ENCODE peak calls at places on chromosomes 16 and 17, in seven cellular contexts. K is PC-9, C is PC-3, O is HCT116, M is GM23338, A is MM.1S, E is hepatocyte. U is an unnamed sample.
A peak's percentile ranks its signal among the peaks of the same experiment; 100 is the strongest.

GRCh38 chr17:50668838-50669581 is 34.3 kb downstream of the ABCC3 start:
- DNase-seq in C (no peak), K (no peak), O (no peak), E (no peak), M (no peak), A (no peak), U (no peak)

GRCh38 chr17:17382901-17383300 is 79.7 kb downstream of the NT5M start:
- DNase-seq in K (no peak), C (no peak), O (no peak), M (no peak), A (no peak), E (no peak), U (no peak)

GRCh38 chr17:75816693-75817092 is 27.5 kb downstream of the UNC13D start:
- DNase-seq in M (no peak), A (no peak), C (no peak), K (no peak), E (no peak), O (no peak), U (no peak)

GRCh38 chr16:76656951-76657498 is 379.8 kb downstream of the CNTNAP4 start:
- DNase-seq in C (no peak), E (no peak), K (no peak), M (no peak), O (no peak), A (no peak), U (no peak)

GRCh38 chr17:48427598-48427997 is 2.4 kb downstream of the SKAP1 start:
- DNase-seq in O (no peak), M (no peak), E (no peak), A (peak; percentile 41), C (peak; percentile 22), K (no peak), U (peak; percentile 4)

GRCh38 chr17:6677158-6677831 is 25.7 kb downstream of the C17orf100 start:
- DNase-seq in O (no peak), C (no peak), A (peak; percentile 43), E (no peak), M (no peak), K (no peak), U (peak; percentile 71)

GRCh38 chr17:80608326-80608725 is 63.7 kb downstream of the RPTOR start:
- DNase-seq in K (no peak), O (no peak), E (no peak), C (no peak), M (no peak), A (no peak), U (no peak)

GRCh38 chr17:42028791-42029127 is 8.9 kb downstream of the NKIRAS2 start:
- DNase-seq in A (no peak), E (no peak), C (no peak), O (no peak), M (no peak), K (no peak), U (no peak)

GRCh38 chr17:56289321-56289720 is 136.0 kb downstream of the ANKFN1 start:
- DNase-seq in E (no peak), K (no peak), A (no peak), M (no peak), C (no peak), O (no peak), U (peak; percentile 22)

GRCh38 chr16:76970745-76971099 is 220.3 kb upstream of the MON1B start:
- DNase-seq in A (no peak), E (no peak), K (no peak), O (no peak), C (no peak), M (no peak), U (no peak)

GRCh38 chr17:65584604-65585521 is 23.4 kb upstream of the AXIN2 start:
- DNase-seq in E (no peak), A (no peak), M (no peak), O (no peak), C (peak; percentile 89), K (no peak), U (peak; percentile 41)

GRCh38 chr17:80758793-80759673 is 214.4 kb downstream of the RPTOR start:
- DNase-seq in E (no peak), C (no peak), A (no peak), O (no peak), M (no peak), K (no peak), U (peak; percentile 42)

DNA sequence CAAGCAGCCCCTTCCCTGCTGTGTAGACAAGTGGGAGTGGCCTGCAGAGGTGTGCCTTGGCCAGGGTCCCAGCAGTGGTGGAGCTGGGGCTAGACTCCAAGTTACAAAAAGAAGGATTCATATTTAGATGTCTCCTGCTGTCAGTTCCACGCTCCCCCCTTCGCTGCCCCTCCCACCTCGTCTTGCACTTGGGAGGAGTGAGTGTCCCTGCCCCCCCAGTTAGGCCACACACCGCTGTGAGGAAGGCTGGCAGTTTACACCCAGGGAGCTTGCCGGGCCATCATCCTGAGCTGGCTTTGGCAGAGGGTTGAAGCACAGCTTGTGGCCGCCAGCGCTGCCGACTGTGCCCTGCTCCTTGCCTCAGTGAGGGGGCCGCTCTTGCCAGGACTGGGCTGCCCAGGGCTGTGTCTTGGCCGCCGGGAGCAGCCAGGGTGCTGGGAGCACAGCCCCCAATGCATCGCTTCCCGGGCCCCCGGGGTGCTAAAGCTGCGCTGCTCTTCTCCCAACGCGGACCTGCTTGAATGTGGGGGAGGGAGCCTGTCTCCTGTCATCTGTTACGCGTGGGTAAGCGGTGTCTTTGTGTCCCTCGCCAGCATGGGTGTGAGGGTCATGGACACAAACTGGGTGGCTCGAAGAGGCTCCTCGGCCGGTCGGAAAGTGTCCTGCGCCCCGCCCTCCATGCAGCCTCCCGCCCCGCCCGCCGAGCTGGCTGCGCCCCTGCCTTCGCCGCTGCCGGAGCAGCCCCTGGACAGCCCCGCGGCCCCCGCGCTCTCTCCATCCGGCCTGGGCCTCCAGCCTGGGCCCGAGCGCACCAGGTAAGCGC is 44.1 kb downstream of the ELAC2 start:
- DNase-seq in K (no peak), O (no peak), A (no peak), M (peak; percentile 69), E (peak; percentile 17), C (no peak), U (peak; percentile 39)
- TF ChIP-seq EZH2 in K (no peak), O (no peak), A (no peak), M (no peak), E (no peak), C (no peak), U (no peak)

GRCh38 chr16:27333104-27333503 is 19.3 kb downstream of the IL4R start:
- DNase-seq in M (no peak), O (no peak), E (no peak), A (no peak), C (no peak), K (no peak), U (no peak)

GRCh38 chr16:27335349-27336052 is 21.7 kb downstream of the IL4R start:
- DNase-seq in C (no peak), E (no peak), K (no peak), O (no peak), M (no peak), A (no peak), U (peak; percentile 83)

GRCh38 chr16:27334874-27335273 is 21.1 kb downstream of the IL4R start:
- DNase-seq in E (no peak), K (peak; percentile 28), O (no peak), A (no peak), C (no peak), M (no peak), U (no peak)

GRCh38 chr16:27333549-27333948 is 19.8 kb downstream of the IL4R start:
- DNase-seq in O (no peak), E (no peak), K (peak; percentile 2), M (no peak), C (no peak), A (no peak), U (no peak)

GRCh38 chr16:27334192-27334764 is 20.5 kb downstream of the IL4R start:
- DNase-seq in K (peak; percentile 30), A (no peak), M (no peak), E (no peak), O (no peak), C (no peak), U (no peak)
- H3K9me2 ChIP-seq in K (no peaks in the 10 kb centered on the region), A (no peaks in the 10 kb centered on the region), M (no peaks in the 10 kb centered on the region), E (no peaks in the 10 kb centered on the region), O (no peaks in the 10 kb centered on the region), C (no peaks in the 10 kb centered on the region), U (no peaks in the 10 kb centered on the region)

DNA sequence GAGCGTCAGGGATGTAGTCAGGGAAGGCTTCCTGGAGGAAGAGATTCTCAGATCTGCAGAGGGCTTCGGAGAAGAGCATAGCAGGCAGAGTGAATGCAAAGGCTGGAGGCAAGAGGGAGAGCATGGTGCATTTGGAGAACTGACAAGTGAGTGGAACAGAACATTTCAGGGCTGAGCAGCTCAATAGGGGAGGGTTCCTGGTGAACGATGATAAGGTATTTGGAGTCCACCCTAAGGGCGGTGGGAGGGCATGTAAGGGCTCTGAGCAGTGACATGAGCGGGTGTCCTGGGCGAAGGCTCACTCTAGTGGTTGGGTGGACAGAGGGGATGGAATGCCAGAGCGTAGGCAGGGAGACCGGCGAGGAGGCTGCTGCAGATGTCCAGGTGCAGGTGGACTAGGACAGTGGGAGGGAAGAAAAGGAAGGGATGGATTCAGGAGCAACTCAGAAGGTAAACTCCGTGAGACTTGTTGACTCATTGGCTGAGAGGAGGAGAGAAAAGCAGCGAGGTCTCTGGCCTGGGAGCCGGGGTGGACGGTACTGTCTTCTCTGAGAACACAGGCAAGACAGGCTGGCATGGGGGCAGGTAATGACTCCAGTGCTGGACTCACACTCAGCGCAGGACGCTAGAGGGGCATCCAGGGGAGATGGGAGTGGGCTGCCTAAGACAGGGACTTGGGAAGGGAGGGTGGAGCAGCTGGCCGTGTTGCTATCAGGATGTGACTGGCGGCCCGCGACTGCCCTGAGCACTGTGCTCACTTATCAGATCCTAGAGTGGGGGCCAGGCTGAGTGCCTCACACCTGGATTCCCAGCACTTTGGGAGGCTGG is 1.4 kb upstream of the PITPNA start:
- DNase-seq in M (no peak), K (no peak), A (no peak), O (no peak), C (peak; percentile 5), E (peak; percentile 30), U (no peak)
- H3K4me2 ChIP-seq in M (no peak overlapping the region), K (peak overlapping the region; percentile 80), A (no peak overlapping the region), O (no peak overlapping the region), C (no peak overlapping the region), E (no peak overlapping the region), U (no peak overlapping the region)

DNA sequence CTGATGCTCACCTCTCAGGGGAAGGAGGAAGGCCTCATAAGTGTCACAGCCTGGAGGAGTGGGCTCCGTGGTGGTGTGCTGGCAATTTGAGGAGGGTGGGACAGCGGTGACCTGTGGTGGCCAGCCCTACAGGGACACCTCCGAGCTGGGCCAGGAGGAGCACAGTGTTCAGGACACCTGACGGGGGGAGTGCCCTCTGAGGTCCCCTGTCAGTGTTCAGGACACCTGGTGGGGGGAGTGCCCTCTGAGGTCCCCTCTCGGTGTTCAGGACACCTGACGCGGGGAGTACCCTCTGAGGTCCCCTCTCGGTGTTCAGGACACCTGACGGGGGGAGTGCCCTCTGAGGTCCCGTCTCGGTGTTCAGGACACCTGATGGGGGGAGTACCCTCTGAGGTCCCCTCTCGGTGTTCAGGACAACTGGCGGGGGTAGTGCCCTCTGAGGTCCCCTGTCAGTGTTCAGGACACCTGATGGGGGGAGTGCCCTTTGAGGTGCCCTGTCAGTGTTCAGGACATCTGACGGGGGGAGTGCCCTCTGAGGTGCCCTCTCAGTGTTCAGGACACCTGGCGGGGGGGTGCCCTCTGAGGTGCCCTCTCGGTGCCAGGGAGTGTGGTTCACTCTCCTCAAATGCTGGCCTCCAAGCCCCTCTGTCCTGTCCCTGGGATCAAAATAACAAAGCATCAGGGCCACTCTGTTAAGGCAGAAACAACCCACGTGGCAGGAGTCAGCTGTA is 73.4 kb upstream of the ZNF469 start:
- DNase-seq in E (no peak), C (no peak), M (no peak), O (no peak), K (no peak), A (no peak), U (no peak)
- TF ChIP-seq EZH2 in E (no peak), C (no peak), M (no peak), O (no peak), K (no peak), A (no peak), U (no peak)

U was measured in GM23248.